ENCODE peak calls at places on chromosomes 16 and 17, in six cellular contexts. One of them, this sample, is unnamed. For H3K4me1, the result is how much of the 10 kb centered on the place peaks cover.

GRCh38 chr17:81842725-81843504 is 8.1 kb upstream of the PPP1R27 start:
- DNase-seq in endodermal cell: no peak
- DNase-seq in fibroblast of lung: peak
- DNase-seq in mesendoderm: no peak
- DNase-seq in tibial artery: no peak
- DNase-seq in breast epithelium: no peak
- DNase-seq in this sample: no peak

GRCh38 chr16:4611337-4612023 is 3.2 kb downstream of the UBALD1 start:
- DNase-seq in fibroblast of lung: peak
- DNase-seq in breast epithelium: no peak
- DNase-seq in mesendoderm: no peak
- DNase-seq in tibial artery: no peak
- DNase-seq in endodermal cell: peak
- DNase-seq in this sample: no peak

GRCh38 chr17:29789186-29790170 is 140.6 kb downstream of the SSH2 start:
- DNase-seq in tibial artery: peak
- DNase-seq in fibroblast of lung: peak
- DNase-seq in endodermal cell: peak
- DNase-seq in mesendoderm: no peak
- DNase-seq in breast epithelium: no peak
- DNase-seq in this sample: no peak

GRCh38 chr16:51569204-51569911 is 418.3 kb upstream of the SALL1 start:
- DNase-seq in fibroblast of lung: no peak
- DNase-seq in tibial artery: no peak
- DNase-seq in breast epithelium: no peak
- DNase-seq in mesendoderm: no peak
- DNase-seq in endodermal cell: no peak
- DNase-seq in this sample: no peak

GRCh38 chr17:60039509-60040442 is 38.9 kb downstream of the HEATR6 start:
- DNase-seq in tibial artery: no peak
- DNase-seq in endodermal cell: peak
- DNase-seq in mesendoderm: peak
- DNase-seq in fibroblast of lung: no peak
- DNase-seq in breast epithelium: no peak
- DNase-seq in this sample: no peak

GRCh38 chr17:40304464-40304863 is 4.5 kb upstream of the RARA start:
- DNase-seq in mesendoderm: peak
- DNase-seq in breast epithelium: no peak
- DNase-seq in tibial artery: no peak
- DNase-seq in endodermal cell: no peak
- DNase-seq in fibroblast of lung: peak
- DNase-seq in this sample: peak

GRCh38 chr17:40327735-40328385 is 18.9 kb downstream of the RARA start:
- DNase-seq in breast epithelium: no peak
- DNase-seq in endodermal cell: no peak
- DNase-seq in fibroblast of lung: peak
- DNase-seq in mesendoderm: no peak
- DNase-seq in tibial artery: peak
- DNase-seq in this sample: no peak

GRCh38 chr17:47708864-47709541 is 15.0 kb downstream of the TBKBP1 start:
- DNase-seq in tibial artery: no peak
- DNase-seq in fibroblast of lung: peak
- DNase-seq in endodermal cell: peak
- DNase-seq in breast epithelium: no peak
- DNase-seq in mesendoderm: no peak
- DNase-seq in this sample: no peak

GRCh38 chr17:79997004-79997673 is 38.5 kb downstream of the TBC1D16 start:
- DNase-seq in tibial artery: no peak
- DNase-seq in mesendoderm: no peak
- DNase-seq in fibroblast of lung: no peak
- DNase-seq in endodermal cell: no peak
- DNase-seq in breast epithelium: no peak
- DNase-seq in this sample: no peak

GRCh38 chr17:1937461-1937860 is 87.7 kb downstream of the RTN4RL1 start:
- DNase-seq in mesendoderm: no peak
- DNase-seq in fibroblast of lung: no peak
- DNase-seq in endodermal cell: no peak
- DNase-seq in breast epithelium: no peak
- DNase-seq in tibial artery: no peak
- DNase-seq in this sample: no peak

GRCh38 chr17:40806131-40806530 is 6.4 kb upstream of the KRT28 start:
- DNase-seq in tibial artery: no peak
- DNase-seq in fibroblast of lung: no peak
- DNase-seq in breast epithelium: no peak
- DNase-seq in endodermal cell: no peak
- DNase-seq in mesendoderm: no peak
- DNase-seq in this sample: no peak

GRCh38 chr16:84859681-84860080 is 39.9 kb downstream of the CRISPLD2 start:
- DNase-seq in tibial artery: no peak
- DNase-seq in breast epithelium: no peak
- DNase-seq in endodermal cell: no peak
- DNase-seq in mesendoderm: no peak
- DNase-seq in fibroblast of lung: no peak
- DNase-seq in this sample: no peak

GRCh38 chr17:72477529-72477928 is 356.7 kb downstream of the SOX9 start:
- DNase-seq in fibroblast of lung: no peak
- DNase-seq in mesendoderm: no peak
- DNase-seq in endodermal cell: no peak
- DNase-seq in breast epithelium: no peak
- DNase-seq in tibial artery: no peak
- DNase-seq in this sample: no peak

DNA sequence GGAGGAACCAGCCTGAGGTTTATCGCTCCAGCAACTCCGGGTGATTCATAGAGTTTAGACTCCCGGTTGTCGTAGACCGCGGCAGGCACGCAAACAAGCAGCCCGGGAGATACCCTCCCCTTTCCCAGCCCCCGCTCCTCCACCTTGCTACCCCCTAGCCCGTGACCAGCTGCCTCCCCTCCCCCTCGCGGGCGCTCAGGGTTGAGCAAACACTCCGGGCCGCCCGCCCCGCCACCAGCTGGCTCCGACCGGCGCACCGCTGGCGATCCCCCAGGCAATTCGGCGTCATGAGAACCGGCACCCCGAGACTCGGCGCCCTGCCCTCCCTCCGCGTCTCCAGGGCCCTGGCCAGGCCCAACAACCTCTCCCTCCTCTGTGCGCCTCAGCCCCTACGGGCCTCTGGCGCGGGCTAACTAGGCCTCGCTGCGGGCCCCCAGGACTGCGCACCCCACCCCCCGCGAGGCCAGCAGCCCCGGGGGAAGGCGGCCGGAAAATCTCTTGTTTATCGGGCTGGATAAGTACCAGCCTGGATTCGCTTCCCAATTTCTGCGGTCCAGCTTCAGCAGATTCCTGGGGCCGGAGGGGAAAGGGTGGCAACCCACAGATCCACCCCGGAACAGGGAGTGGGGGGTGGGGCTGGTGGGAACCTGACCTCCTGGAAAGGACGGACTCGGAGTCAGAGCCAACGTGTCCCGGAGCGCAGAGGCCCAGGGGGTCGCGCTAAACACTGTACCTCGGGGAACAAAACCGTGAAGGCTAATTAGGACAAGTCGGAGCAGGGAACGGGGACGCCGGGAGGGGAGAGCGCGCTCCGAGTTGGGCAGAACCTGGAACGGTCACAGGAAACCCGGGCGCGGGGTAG is 951 bp upstream of the GPRC5C start:
- DNase-seq in breast epithelium: peak
- DNase-seq in fibroblast of lung: peak
- DNase-seq in endodermal cell: peak
- DNase-seq in tibial artery: peak
- DNase-seq in mesendoderm: peak
- DNase-seq in this sample: no peak
- H3K4me1 ChIP-seq in breast epithelium: under half
- H3K4me1 ChIP-seq in fibroblast of lung: under half
- H3K4me1 ChIP-seq in endodermal cell: under half
- H3K4me1 ChIP-seq in tibial artery: under half
- H3K4me1 ChIP-seq in mesendoderm: under half
- H3K4me1 ChIP-seq in this sample: half or more

DNA sequence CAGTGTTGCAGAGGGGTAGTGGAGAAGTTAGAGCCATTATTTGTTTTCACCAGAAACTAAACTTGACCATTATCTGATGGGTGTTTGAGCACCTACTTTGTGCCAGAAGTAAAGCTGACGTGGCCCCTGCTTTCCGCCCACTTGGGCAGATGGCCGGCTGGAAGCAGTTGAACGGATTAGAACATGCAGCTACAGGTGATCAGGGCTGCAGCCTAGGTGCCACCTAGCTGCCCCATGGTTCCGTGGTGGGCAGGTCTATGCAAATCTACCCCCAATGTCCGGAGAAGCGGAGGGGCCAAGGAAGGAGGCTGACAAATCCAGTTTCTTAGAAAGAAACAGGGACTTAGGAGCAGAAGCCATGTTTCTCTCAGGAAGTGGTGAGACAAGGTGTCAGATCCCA is 62.7 kb downstream of the B9D1 start:
- DNase-seq in fibroblast of lung: no peak
- DNase-seq in endodermal cell: no peak
- DNase-seq in tibial artery: no peak
- DNase-seq in breast epithelium: no peak
- DNase-seq in mesendoderm: no peak
- DNase-seq in this sample: no peak
- H3K27ac ChIP-seq in fibroblast of lung: no peak
- H3K27ac ChIP-seq in endodermal cell: peak
- H3K27ac ChIP-seq in tibial artery: no peak
- H3K27ac ChIP-seq in breast epithelium: peak
- H3K27ac ChIP-seq in mesendoderm: no peak
- H3K27ac ChIP-seq in this sample: no peak

DNA sequence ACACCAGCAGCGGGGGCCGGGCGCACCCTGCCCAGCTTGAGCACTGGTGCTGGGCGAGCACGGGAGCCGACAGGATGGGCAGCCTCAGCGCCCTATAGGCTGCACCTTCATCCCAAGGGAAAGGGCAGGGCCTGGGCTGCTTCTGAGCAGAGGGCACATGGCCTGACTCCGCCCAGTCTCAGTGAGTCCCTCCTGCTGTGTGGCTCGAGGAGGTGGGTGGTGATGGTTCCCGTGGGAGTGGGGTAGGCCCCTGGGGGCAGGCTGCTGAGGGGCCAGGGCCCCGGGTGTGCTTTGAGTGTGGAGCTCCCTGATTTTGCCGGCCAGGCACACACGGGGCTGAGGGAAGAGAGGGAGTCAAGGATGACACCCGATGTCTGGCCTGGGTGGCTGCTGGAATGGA is 37.9 kb downstream of the TSC2 start:
- DNase-seq in fibroblast of lung: no peak
- DNase-seq in endodermal cell: no peak
- DNase-seq in mesendoderm: no peak
- DNase-seq in breast epithelium: no peak
- DNase-seq in tibial artery: no peak
- DNase-seq in this sample: no peak
- H3K4me1 ChIP-seq in fibroblast of lung: under half
- H3K4me1 ChIP-seq in endodermal cell: under half
- H3K4me1 ChIP-seq in mesendoderm: under half
- H3K4me1 ChIP-seq in breast epithelium: under half
- H3K4me1 ChIP-seq in tibial artery: under half
- H3K4me1 ChIP-seq in this sample: half or more

GRCh38 chr17:494601-495195 is 142.1 kb upstream of the RPH3AL start:
- DNase-seq in tibial artery: no peak
- DNase-seq in mesendoderm: no peak
- DNase-seq in breast epithelium: no peak
- DNase-seq in endodermal cell: no peak
- DNase-seq in fibroblast of lung: no peak
- DNase-seq in this sample: no peak

GRCh38 chr17:491086-492014 is 138.7 kb upstream of the RPH3AL start:
- DNase-seq in endodermal cell: peak
- DNase-seq in breast epithelium: no peak
- DNase-seq in mesendoderm: no peak
- DNase-seq in tibial artery: no peak
- DNase-seq in fibroblast of lung: peak
- DNase-seq in this sample: peak

GRCh38 chr17:496761-497586 is 144.4 kb upstream of the RPH3AL start:
- DNase-seq in mesendoderm: no peak
- DNase-seq in breast epithelium: no peak
- DNase-seq in tibial artery: no peak
- DNase-seq in endodermal cell: no peak
- DNase-seq in fibroblast of lung: no peak
- DNase-seq in this sample: no peak

GRCh38 chr17:492015-492399 is 139.4 kb upstream of the RPH3AL start:
- DNase-seq in fibroblast of lung: no peak
- DNase-seq in mesendoderm: no peak
- DNase-seq in endodermal cell: no peak
- DNase-seq in tibial artery: no peak
- DNase-seq in breast epithelium: no peak
- DNase-seq in this sample: no peak

GRCh38 chr17:493666-494065 is 141.1 kb upstream of the RPH3AL start:
- DNase-seq in tibial artery: no peak
- DNase-seq in endodermal cell: no peak
- DNase-seq in mesendoderm: no peak
- DNase-seq in breast epithelium: no peak
- DNase-seq in fibroblast of lung: no peak
- DNase-seq in this sample: no peak
- H3K27ac ChIP-seq in tibial artery: no peak
- H3K27ac ChIP-seq in endodermal cell: no peak
- H3K27ac ChIP-seq in mesendoderm: no peak
- H3K27ac ChIP-seq in breast epithelium: no peak
- H3K27ac ChIP-seq in fibroblast of lung: no peak
- H3K27ac ChIP-seq in this sample: no peak

GRCh38 chr16:24879684-24880083 is 33.9 kb downstream of the SLC5A11 start:
- DNase-seq in breast epithelium: no peak
- DNase-seq in mesendoderm: no peak
- DNase-seq in endodermal cell: no peak
- DNase-seq in fibroblast of lung: no peak
- DNase-seq in tibial artery: no peak
- DNase-seq in this sample: no peak

GRCh38 chr16:24887472-24887871 is 41.7 kb downstream of the SLC5A11 start:
- DNase-seq in breast epithelium: no peak
- DNase-seq in tibial artery: no peak
- DNase-seq in endodermal cell: no peak
- DNase-seq in mesendoderm: no peak
- DNase-seq in fibroblast of lung: no peak
- DNase-seq in this sample: no peak

GRCh38 chr16:24883714-24884151 is 38.0 kb downstream of the SLC5A11 start:
- DNase-seq in tibial artery: no peak
- DNase-seq in endodermal cell: peak
- DNase-seq in mesendoderm: peak
- DNase-seq in breast epithelium: no peak
- DNase-seq in fibroblast of lung: no peak
- DNase-seq in this sample: no peak
- H3K4me1 ChIP-seq in tibial artery: under half
- H3K4me1 ChIP-seq in endodermal cell: under half
- H3K4me1 ChIP-seq in mesendoderm: under half
- H3K4me1 ChIP-seq in breast epithelium: under half
- H3K4me1 ChIP-seq in fibroblast of lung: under half
- H3K4me1 ChIP-seq in this sample: under half

This sample was measured in suprapubic skin.